ENCODE peak calls at places on chromosomes 16 and 17, in five cellular contexts. One of them, this sample, is unnamed.

GRCh38 chr16:84832488-84833141 is 12.8 kb downstream of the CRISPLD2 start:
- DNase-seq in stimulated activated CD4-positive, alpha-beta T cell treated with anti-CD3 and anti-CD28 coated beads, Interleukin-15, amount 100 ng/mL, for 48 hours: no peak
- DNase-seq in activated CD8-positive, alpha-beta memory T cell treated with anti-CD3 and anti-CD28 coated beads for 1 hour: no peak
- DNase-seq in mucosa of gallbladder: peak; percentile 86
- DNase-seq in kidney: peak; percentile 97
- DNase-seq in this sample: no peak

GRCh38 chr17:39979865-39980401 is 674 bp upstream of the PSMD3 start:
- DNase-seq in stimulated activated CD4-positive, alpha-beta T cell treated with anti-CD3 and anti-CD28 coated beads, Interleukin-15, amount 100 ng/mL, for 48 hours: no peak
- DNase-seq in activated CD8-positive, alpha-beta memory T cell treated with anti-CD3 and anti-CD28 coated beads for 1 hour: no peak
- DNase-seq in mucosa of gallbladder: no peak
- DNase-seq in kidney: no peak
- DNase-seq in this sample: no peak

GRCh38 chr17:28716740-28717577 is 709 bp downstream of the RAB34 start:
- DNase-seq in stimulated activated CD4-positive, alpha-beta T cell treated with anti-CD3 and anti-CD28 coated beads, Interleukin-15, amount 100 ng/mL, for 48 hours: no peak
- DNase-seq in activated CD8-positive, alpha-beta memory T cell treated with anti-CD3 and anti-CD28 coated beads for 1 hour: no peak
- DNase-seq in mucosa of gallbladder: no peak
- DNase-seq in kidney: peak; percentile 88
- DNase-seq in this sample: no peak

GRCh38 chr16:56482667-56483236 is 31.4 kb downstream of the OGFOD1 start:
- DNase-seq in stimulated activated CD4-positive, alpha-beta T cell treated with anti-CD3 and anti-CD28 coated beads, Interleukin-15, amount 100 ng/mL, for 48 hours: no peak
- DNase-seq in activated CD8-positive, alpha-beta memory T cell treated with anti-CD3 and anti-CD28 coated beads for 1 hour: no peak
- DNase-seq in mucosa of gallbladder: no peak
- DNase-seq in kidney: no peak
- DNase-seq in this sample: no peak

GRCh38 chr16:68564367-68564985 is 25.4 kb downstream of the ZFP90 start:
- DNase-seq in stimulated activated CD4-positive, alpha-beta T cell treated with anti-CD3 and anti-CD28 coated beads, Interleukin-15, amount 100 ng/mL, for 48 hours: no peak
- DNase-seq in activated CD8-positive, alpha-beta memory T cell treated with anti-CD3 and anti-CD28 coated beads for 1 hour: no peak
- DNase-seq in mucosa of gallbladder: no peak
- DNase-seq in kidney: no peak
- DNase-seq in this sample: no peak

GRCh38 chr16:50152386-50152806 is 710 bp upstream of the TENT4B start:
- DNase-seq in stimulated activated CD4-positive, alpha-beta T cell treated with anti-CD3 and anti-CD28 coated beads, Interleukin-15, amount 100 ng/mL, for 48 hours: peak; percentile 79
- DNase-seq in activated CD8-positive, alpha-beta memory T cell treated with anti-CD3 and anti-CD28 coated beads for 1 hour: no peak
- DNase-seq in mucosa of gallbladder: no peak
- DNase-seq in kidney: no peak
- DNase-seq in this sample: peak; percentile 80

GRCh38 chr17:34781071-34781470 is 180.2 kb downstream of the CCT6B start:
- DNase-seq in stimulated activated CD4-positive, alpha-beta T cell treated with anti-CD3 and anti-CD28 coated beads, Interleukin-15, amount 100 ng/mL, for 48 hours: no peak
- DNase-seq in activated CD8-positive, alpha-beta memory T cell treated with anti-CD3 and anti-CD28 coated beads for 1 hour: no peak
- DNase-seq in mucosa of gallbladder: no peak
- DNase-seq in kidney: no peak
- DNase-seq in this sample: no peak

GRCh38 chr17:17700251-17700969 is 19.2 kb downstream of the RAI1 start:
- DNase-seq in stimulated activated CD4-positive, alpha-beta T cell treated with anti-CD3 and anti-CD28 coated beads, Interleukin-15, amount 100 ng/mL, for 48 hours: no peak
- DNase-seq in activated CD8-positive, alpha-beta memory T cell treated with anti-CD3 and anti-CD28 coated beads for 1 hour: no peak
- DNase-seq in mucosa of gallbladder: no peak
- DNase-seq in kidney: no peak
- DNase-seq in this sample: no peak

GRCh38 chr16:66741971-66742396 is 9.4 kb downstream of the DYNC1LI2 start:
- DNase-seq in stimulated activated CD4-positive, alpha-beta T cell treated with anti-CD3 and anti-CD28 coated beads, Interleukin-15, amount 100 ng/mL, for 48 hours: no peak
- DNase-seq in activated CD8-positive, alpha-beta memory T cell treated with anti-CD3 and anti-CD28 coated beads for 1 hour: no peak
- DNase-seq in mucosa of gallbladder: no peak
- DNase-seq in kidney: no peak
- DNase-seq in this sample: no peak

GRCh38 chr17:60303406-60304099 is 88.4 kb downstream of the USP32 start:
- DNase-seq in stimulated activated CD4-positive, alpha-beta T cell treated with anti-CD3 and anti-CD28 coated beads, Interleukin-15, amount 100 ng/mL, for 48 hours: no peak
- DNase-seq in activated CD8-positive, alpha-beta memory T cell treated with anti-CD3 and anti-CD28 coated beads for 1 hour: no peak
- DNase-seq in mucosa of gallbladder: no peak
- DNase-seq in kidney: no peak
- DNase-seq in this sample: no peak

GRCh38 chr16:53745753-53746258 is 41.9 kb downstream of the FTO start:
- DNase-seq in stimulated activated CD4-positive, alpha-beta T cell treated with anti-CD3 and anti-CD28 coated beads, Interleukin-15, amount 100 ng/mL, for 48 hours: no peak
- DNase-seq in activated CD8-positive, alpha-beta memory T cell treated with anti-CD3 and anti-CD28 coated beads for 1 hour: no peak
- DNase-seq in mucosa of gallbladder: no peak
- DNase-seq in kidney: no peak
- DNase-seq in this sample: no peak

GRCh38 chr17:42553161-42553818 is 567 bp downstream of the HSD17B1 start:
- DNase-seq in stimulated activated CD4-positive, alpha-beta T cell treated with anti-CD3 and anti-CD28 coated beads, Interleukin-15, amount 100 ng/mL, for 48 hours: no peak
- DNase-seq in activated CD8-positive, alpha-beta memory T cell treated with anti-CD3 and anti-CD28 coated beads for 1 hour: no peak
- DNase-seq in mucosa of gallbladder: no peak
- DNase-seq in kidney: no peak
- DNase-seq in this sample: no peak

GRCh38 chr16:79628501-79628975 is 28.0 kb upstream of the MAF start:
- DNase-seq in stimulated activated CD4-positive, alpha-beta T cell treated with anti-CD3 and anti-CD28 coated beads, Interleukin-15, amount 100 ng/mL, for 48 hours: peak; percentile 73
- DNase-seq in activated CD8-positive, alpha-beta memory T cell treated with anti-CD3 and anti-CD28 coated beads for 1 hour: peak; percentile 5
- DNase-seq in mucosa of gallbladder: no peak
- DNase-seq in kidney: no peak
- DNase-seq in this sample: peak; percentile 61

GRCh38 chr17:70521821-70522256 is 352.5 kb downstream of the KCNJ2 start:
- DNase-seq in stimulated activated CD4-positive, alpha-beta T cell treated with anti-CD3 and anti-CD28 coated beads, Interleukin-15, amount 100 ng/mL, for 48 hours: no peak
- DNase-seq in activated CD8-positive, alpha-beta memory T cell treated with anti-CD3 and anti-CD28 coated beads for 1 hour: no peak
- DNase-seq in mucosa of gallbladder: peak; percentile 87
- DNase-seq in kidney: no peak
- DNase-seq in this sample: no peak

GRCh38 chr16:59045496-59045895 is 311.4 kb upstream of the GOT2 start:
- DNase-seq in stimulated activated CD4-positive, alpha-beta T cell treated with anti-CD3 and anti-CD28 coated beads, Interleukin-15, amount 100 ng/mL, for 48 hours: no peak
- DNase-seq in activated CD8-positive, alpha-beta memory T cell treated with anti-CD3 and anti-CD28 coated beads for 1 hour: no peak
- DNase-seq in mucosa of gallbladder: no peak
- DNase-seq in kidney: no peak
- DNase-seq in this sample: no peak

GRCh38 chr16:65489531-65490023 is 367.7 kb upstream of the CDH11 start:
- DNase-seq in stimulated activated CD4-positive, alpha-beta T cell treated with anti-CD3 and anti-CD28 coated beads, Interleukin-15, amount 100 ng/mL, for 48 hours: no peak
- DNase-seq in activated CD8-positive, alpha-beta memory T cell treated with anti-CD3 and anti-CD28 coated beads for 1 hour: no peak
- DNase-seq in mucosa of gallbladder: no peak
- DNase-seq in kidney: no peak
- DNase-seq in this sample: no peak

GRCh38 chr16:16021988-16022682 is 72.7 kb downstream of the ABCC1 start:
- DNase-seq in stimulated activated CD4-positive, alpha-beta T cell treated with anti-CD3 and anti-CD28 coated beads, Interleukin-15, amount 100 ng/mL, for 48 hours: no peak
- DNase-seq in activated CD8-positive, alpha-beta memory T cell treated with anti-CD3 and anti-CD28 coated beads for 1 hour: no peak
- DNase-seq in mucosa of gallbladder: peak; percentile 93
- DNase-seq in kidney: peak; percentile 98
- DNase-seq in this sample: no peak

GRCh38 chr16:81715358-81716196 is 63.5 kb upstream of the PLCG2 start:
- DNase-seq in stimulated activated CD4-positive, alpha-beta T cell treated with anti-CD3 and anti-CD28 coated beads, Interleukin-15, amount 100 ng/mL, for 48 hours: no peak
- DNase-seq in activated CD8-positive, alpha-beta memory T cell treated with anti-CD3 and anti-CD28 coated beads for 1 hour: no peak
- DNase-seq in mucosa of gallbladder: no peak
- DNase-seq in kidney: peak; percentile 6
- DNase-seq in this sample: peak; percentile 71

GRCh38 chr16:64434526-64435069 is 687.3 kb downstream of the CDH11 start:
- DNase-seq in stimulated activated CD4-positive, alpha-beta T cell treated with anti-CD3 and anti-CD28 coated beads, Interleukin-15, amount 100 ng/mL, for 48 hours: no peak
- DNase-seq in activated CD8-positive, alpha-beta memory T cell treated with anti-CD3 and anti-CD28 coated beads for 1 hour: no peak
- DNase-seq in mucosa of gallbladder: no peak
- DNase-seq in kidney: no peak
- DNase-seq in this sample: no peak

GRCh38 chr17:31609331-31609730 is 217.9 kb downstream of the RAB11FIP4 start:
- DNase-seq in stimulated activated CD4-positive, alpha-beta T cell treated with anti-CD3 and anti-CD28 coated beads, Interleukin-15, amount 100 ng/mL, for 48 hours: no peak
- DNase-seq in activated CD8-positive, alpha-beta memory T cell treated with anti-CD3 and anti-CD28 coated beads for 1 hour: no peak
- DNase-seq in mucosa of gallbladder: no peak
- DNase-seq in kidney: no peak
- DNase-seq in this sample: no peak

GRCh38 chr16:5059386-5060072 is 6.2 kb downstream of the C16orf89 start:
- DNase-seq in stimulated activated CD4-positive, alpha-beta T cell treated with anti-CD3 and anti-CD28 coated beads, Interleukin-15, amount 100 ng/mL, for 48 hours: no peak
- DNase-seq in activated CD8-positive, alpha-beta memory T cell treated with anti-CD3 and anti-CD28 coated beads for 1 hour: no peak
- DNase-seq in mucosa of gallbladder: no peak
- DNase-seq in kidney: no peak
- DNase-seq in this sample: no peak

GRCh38 chr16:66420396-66420795 is 6.7 kb upstream of the BEAN1 start:
- DNase-seq in stimulated activated CD4-positive, alpha-beta T cell treated with anti-CD3 and anti-CD28 coated beads, Interleukin-15, amount 100 ng/mL, for 48 hours: no peak
- DNase-seq in activated CD8-positive, alpha-beta memory T cell treated with anti-CD3 and anti-CD28 coated beads for 1 hour: no peak
- DNase-seq in mucosa of gallbladder: no peak
- DNase-seq in kidney: no peak
- DNase-seq in this sample: no peak

GRCh38 chr17:68777243-68777855 is 176.2 kb upstream of the FAM20A start:
- DNase-seq in stimulated activated CD4-positive, alpha-beta T cell treated with anti-CD3 and anti-CD28 coated beads, Interleukin-15, amount 100 ng/mL, for 48 hours: no peak
- DNase-seq in activated CD8-positive, alpha-beta memory T cell treated with anti-CD3 and anti-CD28 coated beads for 1 hour: no peak
- DNase-seq in mucosa of gallbladder: peak; percentile 59
- DNase-seq in kidney: no peak
- DNase-seq in this sample: no peak

GRCh38 chr16:57938484-57938883 is 32.4 kb downstream of the CNGB1 start:
- DNase-seq in stimulated activated CD4-positive, alpha-beta T cell treated with anti-CD3 and anti-CD28 coated beads, Interleukin-15, amount 100 ng/mL, for 48 hours: no peak
- DNase-seq in activated CD8-positive, alpha-beta memory T cell treated with anti-CD3 and anti-CD28 coated beads for 1 hour: no peak
- DNase-seq in mucosa of gallbladder: no peak
- DNase-seq in kidney: no peak
- DNase-seq in this sample: no peak

GRCh38 chr17:42879596-42879985 is 21.0 kb upstream of the G6PC1 start:
- DNase-seq in stimulated activated CD4-positive, alpha-beta T cell treated with anti-CD3 and anti-CD28 coated beads, Interleukin-15, amount 100 ng/mL, for 48 hours: no peak
- DNase-seq in activated CD8-positive, alpha-beta memory T cell treated with anti-CD3 and anti-CD28 coated beads for 1 hour: no peak
- DNase-seq in mucosa of gallbladder: no peak
- DNase-seq in kidney: peak; percentile 59
- DNase-seq in this sample: no peak

GRCh38 chr16:54402873-54403272 is 116.3 kb upstream of the IRX3 start:
- DNase-seq in stimulated activated CD4-positive, alpha-beta T cell treated with anti-CD3 and anti-CD28 coated beads, Interleukin-15, amount 100 ng/mL, for 48 hours: no peak
- DNase-seq in activated CD8-positive, alpha-beta memory T cell treated with anti-CD3 and anti-CD28 coated beads for 1 hour: no peak
- DNase-seq in mucosa of gallbladder: no peak
- DNase-seq in kidney: no peak
- DNase-seq in this sample: no peak

GRCh38 chr17:42129109-42129837 is 6.7 kb downstream of the HSPB9 start:
- DNase-seq in stimulated activated CD4-positive, alpha-beta T cell treated with anti-CD3 and anti-CD28 coated beads, Interleukin-15, amount 100 ng/mL, for 48 hours: no peak
- DNase-seq in activated CD8-positive, alpha-beta memory T cell treated with anti-CD3 and anti-CD28 coated beads for 1 hour: no peak
- DNase-seq in mucosa of gallbladder: no peak
- DNase-seq in kidney: peak; percentile 86
- DNase-seq in this sample: no peak

GRCh38 chr16:53922805-53923645 is 219.1 kb downstream of the FTO start:
- DNase-seq in stimulated activated CD4-positive, alpha-beta T cell treated with anti-CD3 and anti-CD28 coated beads, Interleukin-15, amount 100 ng/mL, for 48 hours: no peak
- DNase-seq in activated CD8-positive, alpha-beta memory T cell treated with anti-CD3 and anti-CD28 coated beads for 1 hour: no peak
- DNase-seq in mucosa of gallbladder: no peak
- DNase-seq in kidney: no peak
- DNase-seq in this sample: no peak

GRCh38 chr17:73464447-73464846 is 152.6 kb upstream of the CDC42EP4 start:
- DNase-seq in stimulated activated CD4-positive, alpha-beta T cell treated with anti-CD3 and anti-CD28 coated beads, Interleukin-15, amount 100 ng/mL, for 48 hours: no peak
- DNase-seq in activated CD8-positive, alpha-beta memory T cell treated with anti-CD3 and anti-CD28 coated beads for 1 hour: no peak
- DNase-seq in mucosa of gallbladder: no peak
- DNase-seq in kidney: no peak
- DNase-seq in this sample: no peak

GRCh38 chr16:14334366-14335105 is 263.4 kb downstream of the MRTFB start:
- DNase-seq in stimulated activated CD4-positive, alpha-beta T cell treated with anti-CD3 and anti-CD28 coated beads, Interleukin-15, amount 100 ng/mL, for 48 hours: no peak
- DNase-seq in activated CD8-positive, alpha-beta memory T cell treated with anti-CD3 and anti-CD28 coated beads for 1 hour: no peak
- DNase-seq in mucosa of gallbladder: no peak
- DNase-seq in kidney: no peak
- DNase-seq in this sample: no peak

GRCh38 chr17:7445011-7445927 is at the start of gene CHRNB1:
- DNase-seq in stimulated activated CD4-positive, alpha-beta T cell treated with anti-CD3 and anti-CD28 coated beads, Interleukin-15, amount 100 ng/mL, for 48 hours: no peak
- DNase-seq in activated CD8-positive, alpha-beta memory T cell treated with anti-CD3 and anti-CD28 coated beads for 1 hour: peak; percentile 18
- DNase-seq in mucosa of gallbladder: peak; percentile 67
- DNase-seq in kidney: peak; percentile 93
- DNase-seq in this sample: no peak

GRCh38 chr17:45784583-45785372 is 658 bp downstream of the CRHR1 start:
- DNase-seq in stimulated activated CD4-positive, alpha-beta T cell treated with anti-CD3 and anti-CD28 coated beads, Interleukin-15, amount 100 ng/mL, for 48 hours: no peak
- DNase-seq in activated CD8-positive, alpha-beta memory T cell treated with anti-CD3 and anti-CD28 coated beads for 1 hour: peak; percentile 18
- DNase-seq in mucosa of gallbladder: peak; percentile 23
- DNase-seq in kidney: no peak
- DNase-seq in this sample: no peak

GRCh38 chr16:86956437-86956836 is 360.8 kb downstream of the C16orf95 start:
- DNase-seq in stimulated activated CD4-positive, alpha-beta T cell treated with anti-CD3 and anti-CD28 coated beads, Interleukin-15, amount 100 ng/mL, for 48 hours: no peak
- DNase-seq in activated CD8-positive, alpha-beta memory T cell treated with anti-CD3 and anti-CD28 coated beads for 1 hour: no peak
- DNase-seq in mucosa of gallbladder: no peak
- DNase-seq in kidney: no peak
- DNase-seq in this sample: no peak

GRCh38 chr17:80701730-80702129 is 157.1 kb downstream of the RPTOR start:
- DNase-seq in stimulated activated CD4-positive, alpha-beta T cell treated with anti-CD3 and anti-CD28 coated beads, Interleukin-15, amount 100 ng/mL, for 48 hours: no peak
- DNase-seq in activated CD8-positive, alpha-beta memory T cell treated with anti-CD3 and anti-CD28 coated beads for 1 hour: no peak
- DNase-seq in mucosa of gallbladder: no peak
- DNase-seq in kidney: no peak
- DNase-seq in this sample: no peak

This sample was measured in GM12864.